ENCODE peak calls at places on chromosomes 16 and 17, in six cellular contexts. One of them, this sample, is unnamed. For H3K4me1, the result is how much of the 10 kb centered on the place peaks cover.

GRCh38 chr16:28986492-28986891 is 1.6 kb downstream of the LAT start:
- DNase-seq in esophagus squamous epithelium: no peak
- DNase-seq in pancreas: no peak
- DNase-seq in IMR-90: no peak
- DNase-seq in A549: no peak
- DNase-seq in MM.1S: no peak
- DNase-seq in this sample: no peak

GRCh38 chr17:77696720-77697460 is 261.6 kb upstream of the TNRC6C start:
- DNase-seq in esophagus squamous epithelium: no peak
- DNase-seq in pancreas: no peak
- DNase-seq in IMR-90: no peak
- DNase-seq in A549: no peak
- DNase-seq in MM.1S: no peak
- DNase-seq in this sample: no peak

GRCh38 chr17:72142614-72143013 is 21.8 kb downstream of the SOX9 start:
- DNase-seq in esophagus squamous epithelium: no peak
- DNase-seq in pancreas: no peak
- DNase-seq in IMR-90: no peak
- DNase-seq in A549: no peak
- DNase-seq in MM.1S: no peak
- DNase-seq in this sample: no peak

GRCh38 chr16:80344570-80344969 is 196.2 kb upstream of the DYNLRB2 start:
- DNase-seq in esophagus squamous epithelium: no peak
- DNase-seq in pancreas: no peak
- DNase-seq in IMR-90: no peak
- DNase-seq in A549: no peak
- DNase-seq in MM.1S: no peak
- DNase-seq in this sample: no peak

GRCh38 chr16:24054649-24055560 is 201.2 kb upstream of the CACNG3 start:
- DNase-seq in esophagus squamous epithelium: no peak
- DNase-seq in pancreas: no peak
- DNase-seq in IMR-90: no peak
- DNase-seq in A549: no peak
- DNase-seq in MM.1S: no peak
- DNase-seq in this sample: no peak

GRCh38 chr17:57357392-57357784 is 101.1 kb downstream of the MSI2 start:
- DNase-seq in esophagus squamous epithelium: no peak
- DNase-seq in pancreas: peak
- DNase-seq in IMR-90: no peak
- DNase-seq in A549: no peak
- DNase-seq in MM.1S: peak
- DNase-seq in this sample: peak

GRCh38 chr17:43006639-43007551 is at the start of gene IFI35:
- DNase-seq in esophagus squamous epithelium: peak
- DNase-seq in pancreas: peak
- DNase-seq in IMR-90: peak
- DNase-seq in A549: peak
- DNase-seq in MM.1S: peak
- DNase-seq in this sample: peak

GRCh38 chr17:76202516-76202915 is 37.8 kb downstream of the RNF157 start:
- DNase-seq in esophagus squamous epithelium: no peak
- DNase-seq in pancreas: no peak
- DNase-seq in IMR-90: peak
- DNase-seq in A549: no peak
- DNase-seq in MM.1S: no peak
- DNase-seq in this sample: no peak

GRCh38 chr17:72297326-72298115 is 176.7 kb downstream of the SOX9 start:
- DNase-seq in esophagus squamous epithelium: no peak
- DNase-seq in pancreas: no peak
- DNase-seq in IMR-90: peak
- DNase-seq in A549: peak
- DNase-seq in MM.1S: no peak
- DNase-seq in this sample: no peak

GRCh38 chr17:17822189-17822978 is 14.4 kb downstream of the SREBF1 start:
- DNase-seq in esophagus squamous epithelium: no peak
- DNase-seq in pancreas: peak
- DNase-seq in IMR-90: peak
- DNase-seq in A549: no peak
- DNase-seq in MM.1S: no peak
- DNase-seq in this sample: no peak

GRCh38 chr17:51860934-51861561 is 297.5 kb downstream of the CA10 start:
- DNase-seq in esophagus squamous epithelium: no peak
- DNase-seq in pancreas: peak
- DNase-seq in IMR-90: no peak
- DNase-seq in A549: peak
- DNase-seq in MM.1S: peak
- DNase-seq in this sample: no peak

GRCh38 chr16:82156761-82157654 is 13.0 kb downstream of the MPHOSPH6 start:
- DNase-seq in esophagus squamous epithelium: no peak
- DNase-seq in pancreas: no peak
- DNase-seq in IMR-90: peak
- DNase-seq in A549: no peak
- DNase-seq in MM.1S: no peak
- DNase-seq in this sample: no peak

GRCh38 chr17:64059756-64060155 is 39.3 kb upstream of the ICAM2 start:
- DNase-seq in esophagus squamous epithelium: no peak
- DNase-seq in pancreas: no peak
- DNase-seq in IMR-90: no peak
- DNase-seq in A549: no peak
- DNase-seq in MM.1S: no peak
- DNase-seq in this sample: no peak

GRCh38 chr17:78759203-78759968 is 22.7 kb downstream of the CYTH1 start:
- DNase-seq in esophagus squamous epithelium: no peak
- DNase-seq in pancreas: no peak
- DNase-seq in IMR-90: peak
- DNase-seq in A549: no peak
- DNase-seq in MM.1S: peak
- DNase-seq in this sample: peak

GRCh38 chr17:69716571-69716970 is 302.1 kb downstream of the MAP2K6 start:
- DNase-seq in esophagus squamous epithelium: no peak
- DNase-seq in pancreas: no peak
- DNase-seq in IMR-90: no peak
- DNase-seq in A549: no peak
- DNase-seq in MM.1S: no peak
- DNase-seq in this sample: no peak

GRCh38 chr17:67359960-67360817 is 6.2 kb downstream of the PSMD12 start:
- DNase-seq in esophagus squamous epithelium: no peak
- DNase-seq in pancreas: no peak
- DNase-seq in IMR-90: peak
- DNase-seq in A549: peak
- DNase-seq in MM.1S: peak
- DNase-seq in this sample: no peak

GRCh38 chr17:11251561-11252107 is 10.6 kb downstream of the SHISA6 start:
- DNase-seq in esophagus squamous epithelium: no peak
- DNase-seq in pancreas: no peak
- DNase-seq in IMR-90: no peak
- DNase-seq in A549: no peak
- DNase-seq in MM.1S: no peak
- DNase-seq in this sample: no peak

GRCh38 chr17:36936455-36936934 is 780 bp upstream of the LHX1 start:
- DNase-seq in esophagus squamous epithelium: no peak
- DNase-seq in pancreas: no peak
- DNase-seq in IMR-90: no peak
- DNase-seq in A549: no peak
- DNase-seq in MM.1S: no peak
- DNase-seq in this sample: no peak

GRCh38 chr17:4519361-4519788 is 20.7 kb downstream of the SPNS2 start:
- DNase-seq in esophagus squamous epithelium: no peak
- DNase-seq in pancreas: peak
- DNase-seq in IMR-90: no peak
- DNase-seq in A549: no peak
- DNase-seq in MM.1S: no peak
- DNase-seq in this sample: peak

GRCh38 chr17:44198721-44199552 is 747 bp downstream of the ATXN7L3 start:
- DNase-seq in esophagus squamous epithelium: no peak
- DNase-seq in pancreas: peak
- DNase-seq in IMR-90: peak
- DNase-seq in A549: peak
- DNase-seq in MM.1S: peak
- DNase-seq in this sample: peak

GRCh38 chr16:80997139-80997798 is 9.4 kb downstream of the CMC2 start:
- DNase-seq in esophagus squamous epithelium: no peak
- DNase-seq in pancreas: no peak
- DNase-seq in IMR-90: no peak
- DNase-seq in A549: peak
- DNase-seq in MM.1S: no peak
- DNase-seq in this sample: no peak

GRCh38 chr17:82887255-82888164 is 47.7 kb upstream of the ZNF750 start:
- DNase-seq in esophagus squamous epithelium: no peak
- DNase-seq in pancreas: no peak
- DNase-seq in IMR-90: peak
- DNase-seq in A549: no peak
- DNase-seq in MM.1S: no peak
- DNase-seq in this sample: no peak

GRCh38 chr16:80580109-80580832 is 39.5 kb downstream of the DYNLRB2 start:
- DNase-seq in esophagus squamous epithelium: no peak
- DNase-seq in pancreas: no peak
- DNase-seq in IMR-90: peak
- DNase-seq in A549: peak
- DNase-seq in MM.1S: peak
- DNase-seq in this sample: no peak

GRCh38 chr16:72787519-72788268 is 260.2 kb downstream of the ZFHX3 start:
- DNase-seq in esophagus squamous epithelium: no peak
- DNase-seq in pancreas: no peak
- DNase-seq in IMR-90: peak
- DNase-seq in A549: no peak
- DNase-seq in MM.1S: peak
- DNase-seq in this sample: peak

GRCh38 chr16:982152-983043 is 828 bp downstream of the SOX8 start:
- DNase-seq in esophagus squamous epithelium: no peak
- DNase-seq in pancreas: no peak
- DNase-seq in IMR-90: no peak
- DNase-seq in A549: peak
- DNase-seq in MM.1S: no peak
- DNase-seq in this sample: no peak

GRCh38 chr16:90008708-90009145 is 10.5 kb downstream of the DBNDD1 start:
- DNase-seq in esophagus squamous epithelium: no peak
- DNase-seq in pancreas: no peak
- DNase-seq in IMR-90: peak
- DNase-seq in A549: no peak
- DNase-seq in MM.1S: no peak
- DNase-seq in this sample: no peak

GRCh38 chr17:79935197-79935844 is 96.1 kb upstream of the CBX4 start:
- DNase-seq in esophagus squamous epithelium: no peak
- DNase-seq in pancreas: no peak
- DNase-seq in IMR-90: no peak
- DNase-seq in A549: no peak
- DNase-seq in MM.1S: no peak
- DNase-seq in this sample: no peak

GRCh38 chr16:13919330-13919682 is 648 bp upstream of the ERCC4 start:
- DNase-seq in esophagus squamous epithelium: no peak
- DNase-seq in pancreas: no peak
- DNase-seq in IMR-90: peak
- DNase-seq in A549: no peak
- DNase-seq in MM.1S: peak
- DNase-seq in this sample: no peak

GRCh38 chr16:22139732-22140131 is 22.6 kb upstream of the SDR42E2 start:
- DNase-seq in esophagus squamous epithelium: no peak
- DNase-seq in pancreas: no peak
- DNase-seq in IMR-90: no peak
- DNase-seq in A549: no peak
- DNase-seq in MM.1S: no peak
- DNase-seq in this sample: no peak

GRCh38 chr17:75773808-75774470 is 8.9 kb upstream of the GALK1 start:
- DNase-seq in esophagus squamous epithelium: no peak
- DNase-seq in pancreas: peak
- DNase-seq in IMR-90: no peak
- DNase-seq in A549: no peak
- DNase-seq in MM.1S: no peak
- DNase-seq in this sample: peak

GRCh38 chr17:82938486-82939212 is 98.8 kb upstream of the ZNF750 start:
- DNase-seq in esophagus squamous epithelium: no peak
- DNase-seq in pancreas: no peak
- DNase-seq in IMR-90: no peak
- DNase-seq in A549: no peak
- DNase-seq in MM.1S: no peak
- DNase-seq in this sample: no peak

GRCh38 chr16:4064950-4065352 is 51.3 kb downstream of the ADCY9 start:
- DNase-seq in esophagus squamous epithelium: no peak
- DNase-seq in pancreas: no peak
- DNase-seq in IMR-90: no peak
- DNase-seq in A549: no peak
- DNase-seq in MM.1S: peak
- DNase-seq in this sample: no peak
- H3K4me3 ChIP-seq in esophagus squamous epithelium: no peak
- H3K4me3 ChIP-seq in pancreas: no peak
- H3K4me3 ChIP-seq in IMR-90: no peak
- H3K4me3 ChIP-seq in A549: no peak
- H3K4me3 ChIP-seq in MM.1S: peak
- H3K4me3 ChIP-seq in this sample: peak

GRCh38 chr16:30876867-30877266 is 17.0 kb downstream of the BCL7C start:
- DNase-seq in esophagus squamous epithelium: no peak
- DNase-seq in pancreas: no peak
- DNase-seq in IMR-90: no peak
- DNase-seq in A549: peak
- DNase-seq in MM.1S: no peak
- DNase-seq in this sample: no peak
- TF ChIP-seq CTCF in esophagus squamous epithelium: no peak
- TF ChIP-seq CTCF in pancreas: no peak
- TF ChIP-seq CTCF in IMR-90: no peak
- TF ChIP-seq CTCF in A549: no peak
- TF ChIP-seq CTCF in MM.1S: no peak
- TF ChIP-seq CTCF in this sample: no peak

GRCh38 chr17:333626-334396 is 18.8 kb downstream of the RPH3AL start:
- DNase-seq in esophagus squamous epithelium: no peak
- DNase-seq in pancreas: peak
- DNase-seq in IMR-90: peak
- DNase-seq in A549: no peak
- DNase-seq in MM.1S: no peak
- DNase-seq in this sample: peak

GRCh38 chr17:336110-337021 is 16.2 kb downstream of the RPH3AL start:
- DNase-seq in esophagus squamous epithelium: no peak
- DNase-seq in pancreas: peak
- DNase-seq in IMR-90: no peak
- DNase-seq in A549: no peak
- DNase-seq in MM.1S: no peak
- DNase-seq in this sample: peak

GRCh38 chr17:335691-336090 is 16.9 kb downstream of the RPH3AL start:
- DNase-seq in esophagus squamous epithelium: no peak
- DNase-seq in pancreas: peak
- DNase-seq in IMR-90: no peak
- DNase-seq in A549: no peak
- DNase-seq in MM.1S: no peak
- DNase-seq in this sample: peak

GRCh38 chr17:337022-337420 is 15.6 kb downstream of the RPH3AL start:
- DNase-seq in esophagus squamous epithelium: no peak
- DNase-seq in pancreas: no peak
- DNase-seq in IMR-90: no peak
- DNase-seq in A549: no peak
- DNase-seq in MM.1S: no peak
- DNase-seq in this sample: no peak

GRCh38 chr17:334974-335481 is 17.6 kb downstream of the RPH3AL start:
- DNase-seq in esophagus squamous epithelium: no peak
- DNase-seq in pancreas: peak
- DNase-seq in IMR-90: no peak
- DNase-seq in A549: no peak
- DNase-seq in MM.1S: no peak
- DNase-seq in this sample: no peak
- H3K4me1 ChIP-seq in esophagus squamous epithelium: half or more
- H3K4me1 ChIP-seq in pancreas: under half
- H3K4me1 ChIP-seq in IMR-90: under half
- H3K4me1 ChIP-seq in A549: under half
- H3K4me1 ChIP-seq in MM.1S: under half
- H3K4me1 ChIP-seq in this sample: under half

GRCh38 chr16:4115941-4116327 is 308 bp downstream of the ADCY9 start:
- DNase-seq in esophagus squamous epithelium: no peak
- DNase-seq in pancreas: no peak
- DNase-seq in IMR-90: no peak
- DNase-seq in A549: no peak
- DNase-seq in MM.1S: no peak
- DNase-seq in this sample: no peak
- H3K4me3 ChIP-seq in esophagus squamous epithelium: peak
- H3K4me3 ChIP-seq in pancreas: peak
- H3K4me3 ChIP-seq in IMR-90: peak
- H3K4me3 ChIP-seq in A549: peak
- H3K4me3 ChIP-seq in MM.1S: no peak
- H3K4me3 ChIP-seq in this sample: peak